ENCODE peak calls at places on chromosomes 2 and 18, in six cellular contexts. N is epithelial cell of esophagus, C is AG09309, Y is WERI-Rb-1, B is PC-9, I is neural crest cell. X is an unnamed sample.

GRCh38 chr2:178819992-178820391 is 12.8 kb upstream of the TTN start:
- DNase-seq in Y (no peak), I (no peak), B (no peak), N (no peak), C (no peak), X (no peak)

GRCh38 chr18:2958819-2959298 is 54.1 kb downstream of the LPIN2 start:
- DNase-seq in I (no peak), B (no peak), C (peak; percentile 69), Y (no peak), N (no peak), X (no peak)

GRCh38 chr2:128064353-128064752 is 26.6 kb upstream of the UGGT1 start:
- DNase-seq in I (no peak), C (no peak), N (no peak), B (no peak), Y (no peak), X (no peak)

GRCh38 chr2:216210711-216211131 is 101.6 kb downstream of the XRCC5 start:
- DNase-seq in B (no peak), N (no peak), C (no peak), Y (no peak), I (no peak), X (no peak)

GRCh38 chr2:5164806-5165525 is 527.2 kb upstream of the SOX11 start:
- DNase-seq in C (peak; percentile 20), Y (no peak), N (peak; percentile 96), B (no peak), I (no peak), X (no peak)

GRCh38 chr2:193985272-193985671 is 1671.8 kb upstream of the SLC39A10 start:
- DNase-seq in N (no peak), I (no peak), Y (no peak), C (no peak), B (no peak), X (no peak)

GRCh38 chr2:149617476-149617875 is 29.9 kb upstream of the MMADHC start:
- DNase-seq in C (no peak), Y (no peak), N (peak; percentile 45), I (no peak), B (no peak), X (no peak)

GRCh38 chr2:23692901-23693605 is 233.9 kb downstream of the ATAD2B start:
- DNase-seq in N (no peak), C (no peak), I (no peak), B (no peak), Y (no peak), X (no peak)

GRCh38 chr2:235312571-235312970 is 181.3 kb upstream of the AGAP1 start:
- DNase-seq in N (no peak), B (peak; percentile 35), Y (no peak), I (no peak), C (no peak), X (no peak)

GRCh38 chr18:23528580-23529472 is 25.5 kb downstream of the RMC1 start:
- DNase-seq in C (peak; percentile 35), I (no peak), N (no peak), Y (no peak), B (no peak), X (no peak)

GRCh38 chr18:44723973-44724778 is 43.5 kb downstream of the SETBP1 start:
- DNase-seq in N (no peak), B (no peak), Y (no peak), I (no peak), C (no peak), X (no peak)

GRCh38 chr2:143579456-143579855 is 450.2 kb downstream of the ARHGAP15 start:
- DNase-seq in B (no peak), N (no peak), I (no peak), C (no peak), Y (no peak), X (no peak)

GRCh38 chr18:73670536-73670935 is 477.1 kb downstream of the FBXO15 start:
- DNase-seq in C (no peak), I (no peak), B (peak; percentile 23), N (peak; percentile 86), Y (no peak), X (no peak)

GRCh38 chr2:136117909-136118818 is at the start of gene CXCR4:
- DNase-seq in C (no peak), I (peak; percentile 86), B (peak; percentile 37), Y (peak; percentile 83), N (peak; percentile 27), X (peak; percentile 90)
- TF ChIP-seq CTCF in C (no peak), I (peak; percentile 30), B (no peak), Y (peak; percentile 61), N (no peak), X (peak; percentile 38)

GRCh38 chr2:73995810-73996209 is 11.1 kb downstream of the TET3 start:
- DNase-seq in C (no peak), N (no peak), I (no peak), B (no peak), Y (peak; percentile 46), X (no peak)
- TF ChIP-seq CTCF in C (peak; percentile 7), N (no peak), I (no peak), B (no peak), Y (peak; percentile 76), X (no peak)

GRCh38 chr2:39120521-39120770 is 405 bp downstream of the SOS1 start:
- DNase-seq in N (no peak), C (no peak), B (no peak), Y (no peak), I (no peak), X (no peak)
- TF ChIP-seq CTCF in N (no peak), C (no peak), B (no peak), Y (no peak), I (no peak), X (no peak)

DNA sequence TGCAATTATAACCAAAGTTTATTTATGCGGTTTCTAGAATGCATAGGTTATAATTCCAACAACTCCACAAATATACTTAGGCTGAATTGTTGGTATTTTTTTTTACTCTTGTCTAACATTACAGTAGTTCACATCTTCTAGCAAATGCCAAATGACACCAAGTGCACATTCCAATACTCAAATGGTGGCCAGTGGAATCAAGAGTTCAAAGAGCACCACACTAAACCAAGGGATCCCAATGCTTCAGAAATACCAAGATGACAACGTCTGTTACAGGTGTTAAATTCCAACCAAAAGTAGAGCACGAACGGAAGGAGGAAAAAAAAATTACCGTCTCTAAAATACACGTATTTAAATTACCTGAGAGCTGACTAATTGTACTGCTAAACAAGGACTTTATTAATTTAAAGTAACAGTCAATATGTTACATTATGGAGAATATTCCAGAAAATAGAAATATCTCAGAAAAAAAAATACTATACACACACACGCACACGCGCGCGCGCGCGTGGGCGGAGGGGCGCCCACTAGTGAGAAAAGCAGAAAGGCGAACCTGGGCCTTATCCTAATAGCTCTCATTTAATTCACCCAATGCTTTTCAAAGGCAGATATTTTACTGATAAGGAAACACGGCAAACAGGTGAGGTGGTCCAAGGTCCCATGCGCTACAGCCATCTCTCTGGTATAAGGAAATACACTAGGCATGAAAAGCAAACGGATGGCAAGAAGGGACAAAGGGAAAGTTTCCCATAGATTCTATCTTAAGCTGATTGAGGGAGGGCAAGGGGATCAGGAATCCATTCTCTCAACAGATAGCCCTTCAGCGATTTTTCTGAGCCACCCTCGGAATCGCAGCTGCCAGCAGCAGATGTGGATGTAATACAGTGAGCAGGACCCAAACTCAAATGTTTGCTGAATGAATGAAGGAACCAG is 136.5 kb downstream of the TMEM247 start:
- DNase-seq in C (no peak), B (no peak), I (no peak), N (no peak), Y (no peak), X (no peak)
- TF ChIP-seq CTCF in C (no peak), B (no peak), I (no peak), N (no peak), Y (peak; percentile 32), X (no peak)

GRCh38 chr2:210363261-210363660 is 48.3 kb upstream of the MYL1 start:
- DNase-seq in C (no peak), Y (no peak), B (no peak), N (peak; percentile 51), I (no peak), X (no peak)
- TF ChIP-seq CTCF in C (peak; percentile 3), Y (no peak), B (no peak), N (peak; percentile 51), I (peak; percentile 43), X (peak; percentile 35)

GRCh38 chr2:139916822-139917221 is 1136.6 kb upstream of the NXPH2 start:
- DNase-seq in B (no peak), I (no peak), Y (no peak), C (no peak), N (no peak), X (no peak)
- TF ChIP-seq CTCF in B (peak; percentile 18), I (no peak), Y (peak; percentile 20), C (no peak), N (no peak), X (no peak)

DNA sequence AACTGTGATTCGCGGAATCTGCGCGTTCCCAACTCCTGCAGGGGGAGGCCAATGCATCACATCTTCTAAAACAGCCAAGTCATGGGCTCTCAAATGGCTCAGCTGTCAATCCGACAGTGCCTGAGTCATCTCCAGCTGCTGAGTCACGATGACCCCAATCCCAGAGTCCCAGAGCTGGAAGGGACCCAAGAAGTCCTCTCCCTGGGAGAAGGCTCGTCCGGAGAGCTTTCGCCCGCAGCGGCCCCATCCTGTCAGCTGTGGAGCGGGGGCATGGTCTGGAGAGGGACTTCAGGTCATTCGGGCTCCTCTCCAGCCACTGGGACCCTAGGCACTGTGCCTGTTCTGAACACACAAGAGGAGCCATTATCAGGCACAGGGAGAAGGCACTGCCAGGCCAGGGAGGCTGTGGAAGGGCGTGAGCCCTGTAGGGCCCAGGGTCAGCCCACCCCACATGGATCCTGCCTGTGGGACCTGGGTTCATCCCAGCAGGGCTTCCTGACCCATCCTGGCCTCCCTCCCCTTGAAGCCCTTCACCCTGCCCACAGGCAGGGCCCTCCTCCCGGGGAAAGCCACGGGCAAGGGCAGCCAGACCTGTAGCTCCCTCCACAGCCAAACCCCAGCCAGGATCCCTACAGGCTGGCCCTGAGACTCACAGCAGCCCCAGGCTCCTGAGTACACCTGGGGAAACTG is 47.6 kb upstream of the GPC1 start:
- DNase-seq in B (peak; percentile 95), N (peak; percentile 78), I (no peak), C (peak; percentile 88), Y (no peak), X (peak; percentile 8)
- TF ChIP-seq CTCF in B (no peak), N (no peak), I (no peak), C (peak; percentile 12), Y (no peak), X (no peak)

GRCh38 chr2:88903744-88904353 is 212.4 kb downstream of the RPIA start:
- DNase-seq in C (no peak), N (peak; percentile 51), B (no peak), Y (peak; percentile 18), I (no peak), X (no peak)
- TF ChIP-seq CTCF in C (peak; percentile 76), N (peak; percentile 86), B (peak; percentile 79), Y (peak; percentile 77), I (no peak), X (peak; percentile 84)

GRCh38 chr2:35343135-35343534 is 1012.4 kb upstream of the CRIM1 start:
- DNase-seq in N (no peak), Y (no peak), I (peak; percentile 4), B (no peak), C (no peak), X (no peak)

DNA sequence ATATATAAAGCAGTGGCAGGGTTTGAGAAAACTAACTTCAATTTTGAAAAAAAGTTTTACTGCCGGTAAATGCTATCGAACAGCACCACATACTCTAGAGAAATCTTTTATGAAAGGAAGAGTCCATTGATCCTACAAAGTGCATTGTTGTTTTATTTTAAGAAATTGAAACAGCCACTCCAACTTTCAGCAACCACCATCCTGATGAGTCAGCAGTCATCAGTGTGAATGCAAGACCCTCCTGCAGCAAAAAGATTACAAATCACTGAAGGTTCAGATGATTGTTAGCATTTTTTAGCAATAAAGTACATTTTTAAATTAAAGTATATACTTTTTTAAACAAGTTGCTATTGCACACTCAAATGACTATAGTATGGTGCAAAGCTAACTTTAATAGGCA is 1017.7 kb upstream of the CRIM1 start:
- DNase-seq in B (no peak), N (no peak), C (no peak), Y (no peak), I (no peak), X (no peak)
- TF ChIP-seq CTCF in B (no peak), N (no peak), C (no peak), Y (no peak), I (no peak), X (no peak)

X was measured in glutamatergic neuron.